ENCODE peak calls at places on chromosomes 12 and 14, in seven cellular contexts. One of them, this sample, is unnamed.

GRCh38 chr14:59690426-59690825 is 113.8 kb upstream of the CCDC175 start:
- DNase-seq in brain microvascular endothelial cell: no peak
- DNase-seq in H9: no peak
- DNase-seq in heart left ventricle: no peak
- DNase-seq in PC-9: no peak
- DNase-seq in CD8-positive, alpha-beta memory T cell: no peak
- DNase-seq in DND-41: no peak
- DNase-seq in this sample: no peak

GRCh38 chr12:23290627-23291330 is 658.7 kb downstream of the SOX5 start:
- DNase-seq in brain microvascular endothelial cell: no peak
- DNase-seq in H9: no peak
- DNase-seq in heart left ventricle: no peak
- DNase-seq in PC-9: no peak
- DNase-seq in CD8-positive, alpha-beta memory T cell: no peak
- DNase-seq in DND-41: no peak
- DNase-seq in this sample: no peak

GRCh38 chr12:47943492-47944359 is 19.7 kb upstream of the TMEM106C start:
- DNase-seq in brain microvascular endothelial cell: no peak
- DNase-seq in H9: no peak
- DNase-seq in heart left ventricle: no peak
- DNase-seq in PC-9: peak; percentile 63
- DNase-seq in CD8-positive, alpha-beta memory T cell: no peak
- DNase-seq in DND-41: no peak
- DNase-seq in this sample: no peak

GRCh38 chr14:100711493-100711892 is 15.2 kb upstream of the DLK1 start:
- DNase-seq in brain microvascular endothelial cell: no peak
- DNase-seq in H9: no peak
- DNase-seq in heart left ventricle: peak; percentile 51
- DNase-seq in PC-9: no peak
- DNase-seq in CD8-positive, alpha-beta memory T cell: no peak
- DNase-seq in DND-41: no peak
- DNase-seq in this sample: no peak

GRCh38 chr12:112419269-112420133 is 754 bp downstream of the PTPN11 start:
- DNase-seq in brain microvascular endothelial cell: peak; percentile 72
- DNase-seq in H9: peak; percentile 73
- DNase-seq in heart left ventricle: peak; percentile 76
- DNase-seq in PC-9: peak; percentile 74
- DNase-seq in CD8-positive, alpha-beta memory T cell: no peak
- DNase-seq in DND-41: no peak
- DNase-seq in this sample: no peak

GRCh38 chr12:103422328-103422727 is 73.4 kb downstream of the C12orf42 start:
- DNase-seq in brain microvascular endothelial cell: no peak
- DNase-seq in H9: no peak
- DNase-seq in heart left ventricle: no peak
- DNase-seq in PC-9: no peak
- DNase-seq in CD8-positive, alpha-beta memory T cell: no peak
- DNase-seq in DND-41: no peak
- DNase-seq in this sample: no peak

GRCh38 chr14:101707285-101707842 is 54.1 kb upstream of the PPP2R5C start:
- DNase-seq in brain microvascular endothelial cell: peak; percentile 66
- DNase-seq in H9: peak; percentile 83
- DNase-seq in heart left ventricle: peak; percentile 54
- DNase-seq in PC-9: peak; percentile 74
- DNase-seq in CD8-positive, alpha-beta memory T cell: no peak
- DNase-seq in DND-41: peak; percentile 73
- DNase-seq in this sample: no peak

GRCh38 chr12:90897316-90897715 is 57.7 kb downstream of the CCER1 start:
- DNase-seq in brain microvascular endothelial cell: no peak
- DNase-seq in H9: no peak
- DNase-seq in heart left ventricle: no peak
- DNase-seq in PC-9: no peak
- DNase-seq in CD8-positive, alpha-beta memory T cell: no peak
- DNase-seq in DND-41: no peak
- DNase-seq in this sample: no peak

GRCh38 chr12:52316290-52316689 is 4.9 kb downstream of the KRT83 start:
- DNase-seq in brain microvascular endothelial cell: no peak
- DNase-seq in H9: peak; percentile 20
- DNase-seq in heart left ventricle: no peak
- DNase-seq in PC-9: no peak
- DNase-seq in CD8-positive, alpha-beta memory T cell: no peak
- DNase-seq in DND-41: no peak
- DNase-seq in this sample: no peak

GRCh38 chr12:52313461-52313860 is 7.7 kb downstream of the KRT83 start:
- DNase-seq in brain microvascular endothelial cell: no peak
- DNase-seq in H9: peak; percentile 23
- DNase-seq in heart left ventricle: no peak
- DNase-seq in PC-9: no peak
- DNase-seq in CD8-positive, alpha-beta memory T cell: no peak
- DNase-seq in DND-41: no peak
- DNase-seq in this sample: no peak

GRCh38 chr12:52316701-52317100 is 4.5 kb downstream of the KRT83 start:
- DNase-seq in brain microvascular endothelial cell: no peak
- DNase-seq in H9: no peak
- DNase-seq in heart left ventricle: no peak
- DNase-seq in PC-9: no peak
- DNase-seq in CD8-positive, alpha-beta memory T cell: no peak
- DNase-seq in DND-41: no peak
- DNase-seq in this sample: no peak

GRCh38 chr12:52313926-52314325 is 7.3 kb downstream of the KRT83 start:
- DNase-seq in brain microvascular endothelial cell: no peak
- DNase-seq in H9: peak; percentile 23
- DNase-seq in heart left ventricle: no peak
- DNase-seq in PC-9: no peak
- DNase-seq in CD8-positive, alpha-beta memory T cell: no peak
- DNase-seq in DND-41: no peak
- DNase-seq in this sample: no peak

DNA sequence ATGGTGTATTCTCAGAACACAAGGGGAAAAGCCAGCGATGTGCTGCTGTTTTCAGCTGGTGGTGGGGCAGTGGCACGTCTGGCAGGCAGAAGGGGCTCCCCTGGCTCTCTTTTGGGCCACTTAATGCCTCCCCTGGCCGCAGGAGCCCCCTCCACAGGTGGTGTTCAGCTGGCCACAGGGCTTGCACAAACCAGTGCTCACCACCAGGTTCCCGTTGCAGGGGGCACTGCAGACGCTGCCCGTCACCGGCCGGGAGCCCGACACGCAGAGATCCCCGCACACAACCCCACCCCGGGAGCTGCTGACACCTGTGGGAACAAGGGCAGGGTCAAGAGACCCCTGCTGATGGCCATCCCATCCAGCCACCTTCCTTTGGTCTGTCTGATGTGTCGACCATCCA is 6.7 kb downstream of the KRT83 start:
- DNase-seq in brain microvascular endothelial cell: no peak
- DNase-seq in H9: peak; percentile 31
- DNase-seq in heart left ventricle: no peak
- DNase-seq in PC-9: no peak
- DNase-seq in CD8-positive, alpha-beta memory T cell: no peak
- DNase-seq in DND-41: no peak
- DNase-seq in this sample: no peak
- H3K27me3 ChIP-seq in brain microvascular endothelial cell: peaks cover 36% of the 10 kb centered on the region
- H3K27me3 ChIP-seq in H9: no peaks in the 10 kb centered on the region
- H3K27me3 ChIP-seq in heart left ventricle: peaks cover 3% of the 10 kb centered on the region
- H3K27me3 ChIP-seq in PC-9: no peaks in the 10 kb centered on the region
- H3K27me3 ChIP-seq in CD8-positive, alpha-beta memory T cell: peaks cover 4% of the 10 kb centered on the region
- H3K27me3 ChIP-seq in DND-41: peaks cover 9% of the 10 kb centered on the region
- H3K27me3 ChIP-seq in this sample: no peaks in the 10 kb centered on the region

GRCh38 chr12:123450636-123451035 is 7.3 kb upstream of the SNRNP35 start:
- DNase-seq in brain microvascular endothelial cell: no peak
- DNase-seq in H9: no peak
- DNase-seq in heart left ventricle: no peak
- DNase-seq in PC-9: no peak
- DNase-seq in CD8-positive, alpha-beta memory T cell: no peak
- DNase-seq in DND-41: no peak
- DNase-seq in this sample: no peak
- H3K27ac ChIP-seq in brain microvascular endothelial cell: no peak overlapping the region
- H3K27ac ChIP-seq in H9: no peak overlapping the region
- H3K27ac ChIP-seq in heart left ventricle: no peak overlapping the region
- H3K27ac ChIP-seq in PC-9: no peak overlapping the region
- H3K27ac ChIP-seq in CD8-positive, alpha-beta memory T cell: no peak overlapping the region
- H3K27ac ChIP-seq in DND-41: no peak overlapping the region
- H3K27ac ChIP-seq in this sample: no peak overlapping the region

DNA sequence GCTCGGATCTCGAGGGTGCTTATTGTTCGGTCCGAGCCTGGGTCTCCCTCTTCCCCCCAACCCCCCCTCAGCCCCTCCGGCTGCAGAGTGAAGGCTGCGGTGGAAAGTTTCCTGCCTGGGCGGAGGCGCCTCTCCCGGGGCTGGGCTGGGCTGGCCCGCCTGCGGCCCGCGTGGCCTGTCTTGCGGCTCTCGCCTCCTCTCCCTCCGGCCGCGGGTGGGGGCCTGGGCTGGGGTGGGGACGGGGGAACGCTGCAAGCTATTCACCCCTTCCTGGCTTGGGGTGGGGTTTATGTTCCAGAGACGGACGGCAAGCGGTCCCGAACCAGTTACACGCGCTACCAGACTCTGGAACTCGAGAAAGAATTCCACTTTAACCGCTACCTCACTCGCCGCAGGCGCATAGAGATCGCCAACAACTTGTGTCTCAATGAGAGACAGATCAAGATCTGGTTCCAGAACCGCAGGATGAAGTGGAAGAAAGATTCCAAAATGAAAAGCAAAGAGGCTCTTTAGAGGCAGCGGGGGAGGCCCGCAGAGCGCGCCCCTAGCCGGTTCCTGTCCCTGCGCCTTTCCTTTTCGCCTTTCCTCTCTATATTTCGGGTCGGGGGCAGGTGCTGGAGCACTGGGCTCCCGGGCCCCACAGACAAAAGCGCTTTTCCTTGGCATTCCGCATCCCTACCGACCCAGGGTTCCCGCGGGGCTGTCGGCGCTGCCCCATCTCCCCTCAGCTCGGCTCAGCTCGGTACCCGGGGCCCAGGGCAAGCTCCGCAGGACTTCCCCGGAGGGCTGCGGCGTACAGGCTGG is 1.3 kb downstream of the HOXC5 start:
- DNase-seq in brain microvascular endothelial cell: no peak
- DNase-seq in H9: no peak
- DNase-seq in heart left ventricle: no peak
- DNase-seq in PC-9: no peak
- DNase-seq in CD8-positive, alpha-beta memory T cell: no peak
- DNase-seq in DND-41: no peak
- DNase-seq in this sample: no peak
- H3K27me3 ChIP-seq in brain microvascular endothelial cell: peaks cover 91% of the 10 kb centered on the region
- H3K27me3 ChIP-seq in H9: peaks cover 97% of the 10 kb centered on the region
- H3K27me3 ChIP-seq in heart left ventricle: peaks cover 54% of the 10 kb centered on the region
- H3K27me3 ChIP-seq in PC-9: peaks cover 8% of the 10 kb centered on the region
- H3K27me3 ChIP-seq in CD8-positive, alpha-beta memory T cell: peaks cover 64% of the 10 kb centered on the region
- H3K27me3 ChIP-seq in DND-41: peaks cover 22% of the 10 kb centered on the region
- H3K27me3 ChIP-seq in this sample: peaks cover 95% of the 10 kb centered on the region

GRCh38 chr12:14905269-14906004 is 19.8 kb upstream of the MGP start:
- DNase-seq in brain microvascular endothelial cell: no peak
- DNase-seq in H9: no peak
- DNase-seq in heart left ventricle: peak; percentile 68
- DNase-seq in PC-9: no peak
- DNase-seq in CD8-positive, alpha-beta memory T cell: no peak
- DNase-seq in DND-41: no peak
- DNase-seq in this sample: no peak
- H3K27ac ChIP-seq in brain microvascular endothelial cell: no peak overlapping the region
- H3K27ac ChIP-seq in H9: no peak overlapping the region
- H3K27ac ChIP-seq in heart left ventricle: peak overlapping the region; percentile 48
- H3K27ac ChIP-seq in PC-9: no peak overlapping the region
- H3K27ac ChIP-seq in CD8-positive, alpha-beta memory T cell: no peak overlapping the region
- H3K27ac ChIP-seq in DND-41: no peak overlapping the region
- H3K27ac ChIP-seq in this sample: no peak overlapping the region

GRCh38 chr12:120495189-120495722 is 657 bp upstream of the DYNLL1 start:
- DNase-seq in brain microvascular endothelial cell: no peak
- DNase-seq in H9: no peak
- DNase-seq in heart left ventricle: no peak
- DNase-seq in PC-9: peak; percentile 3
- DNase-seq in CD8-positive, alpha-beta memory T cell: no peak
- DNase-seq in DND-41: no peak
- DNase-seq in this sample: no peak
- H3K27me3 ChIP-seq in brain microvascular endothelial cell: no peaks in the 10 kb centered on the region
- H3K27me3 ChIP-seq in H9: no peaks in the 10 kb centered on the region
- H3K27me3 ChIP-seq in heart left ventricle: no peaks in the 10 kb centered on the region
- H3K27me3 ChIP-seq in PC-9: no peaks in the 10 kb centered on the region
- H3K27me3 ChIP-seq in CD8-positive, alpha-beta memory T cell: no peaks in the 10 kb centered on the region
- H3K27me3 ChIP-seq in DND-41: no peaks in the 10 kb centered on the region
- H3K27me3 ChIP-seq in this sample: no peaks in the 10 kb centered on the region

GRCh38 chr12:12779529-12779928 is 5.9 kb upstream of the APOLD1 start:
- DNase-seq in brain microvascular endothelial cell: peak; percentile 67
- DNase-seq in H9: no peak
- DNase-seq in heart left ventricle: no peak
- DNase-seq in PC-9: no peak
- DNase-seq in CD8-positive, alpha-beta memory T cell: no peak
- DNase-seq in DND-41: no peak
- DNase-seq in this sample: no peak
- H3K27ac ChIP-seq in brain microvascular endothelial cell: peak overlapping the region; percentile 26
- H3K27ac ChIP-seq in H9: no peak overlapping the region
- H3K27ac ChIP-seq in heart left ventricle: no peak overlapping the region
- H3K27ac ChIP-seq in PC-9: peak overlapping the region; percentile 37
- H3K27ac ChIP-seq in CD8-positive, alpha-beta memory T cell: no peak overlapping the region
- H3K27ac ChIP-seq in DND-41: no peak overlapping the region
- H3K27ac ChIP-seq in this sample: no peak overlapping the region

GRCh38 chr12:52369220-52369619 is 1.9 kb upstream of the KRT85 start:
- DNase-seq in brain microvascular endothelial cell: peak; percentile 16
- DNase-seq in H9: no peak
- DNase-seq in heart left ventricle: no peak
- DNase-seq in PC-9: no peak
- DNase-seq in CD8-positive, alpha-beta memory T cell: no peak
- DNase-seq in DND-41: no peak
- DNase-seq in this sample: no peak

GRCh38 chr12:52368494-52368893 is 1.2 kb upstream of the KRT85 start:
- DNase-seq in brain microvascular endothelial cell: no peak
- DNase-seq in H9: no peak
- DNase-seq in heart left ventricle: no peak
- DNase-seq in PC-9: no peak
- DNase-seq in CD8-positive, alpha-beta memory T cell: no peak
- DNase-seq in DND-41: no peak
- DNase-seq in this sample: no peak

GRCh38 chr12:52366738-52367485 is at the start of gene KRT85:
- DNase-seq in brain microvascular endothelial cell: no peak
- DNase-seq in H9: peak; percentile 31
- DNase-seq in heart left ventricle: no peak
- DNase-seq in PC-9: no peak
- DNase-seq in CD8-positive, alpha-beta memory T cell: no peak
- DNase-seq in DND-41: no peak
- DNase-seq in this sample: no peak

GRCh38 chr12:52369809-52370208 is 2.5 kb upstream of the KRT85 start:
- DNase-seq in brain microvascular endothelial cell: no peak
- DNase-seq in H9: no peak
- DNase-seq in heart left ventricle: no peak
- DNase-seq in PC-9: no peak
- DNase-seq in CD8-positive, alpha-beta memory T cell: no peak
- DNase-seq in DND-41: no peak
- DNase-seq in this sample: no peak

GRCh38 chr12:52367876-52368275 is 595 bp upstream of the KRT85 start:
- DNase-seq in brain microvascular endothelial cell: no peak
- DNase-seq in H9: no peak
- DNase-seq in heart left ventricle: no peak
- DNase-seq in PC-9: no peak
- DNase-seq in CD8-positive, alpha-beta memory T cell: no peak
- DNase-seq in DND-41: no peak
- DNase-seq in this sample: no peak
- H3K27me3 ChIP-seq in brain microvascular endothelial cell: peaks cover 2% of the 10 kb centered on the region
- H3K27me3 ChIP-seq in H9: no peaks in the 10 kb centered on the region
- H3K27me3 ChIP-seq in heart left ventricle: no peaks in the 10 kb centered on the region
- H3K27me3 ChIP-seq in PC-9: no peaks in the 10 kb centered on the region
- H3K27me3 ChIP-seq in CD8-positive, alpha-beta memory T cell: peaks cover 3% of the 10 kb centered on the region
- H3K27me3 ChIP-seq in DND-41: peaks cover 9% of the 10 kb centered on the region
- H3K27me3 ChIP-seq in this sample: no peaks in the 10 kb centered on the region

This sample was measured in dorsolateral prefrontal cortex.